ENCODE peak calls at places on chromosomes 5 and 9, in eight cellular contexts. G is adrenal gland; L is heart left ventricle; O is epithelial cell of esophagus; W is CD8-positive, alpha-beta T cell; B is endothelial cell; Z is GM10248; M is neural progenitor cell. C is an unnamed sample.

GRCh38 chr9:130053504-130054427 is at the start of gene GPR107:
- DNase-seq in G (peak; percentile 76), L (peak; percentile 92), O (peak; percentile 70), W (peak; percentile 78), B (peak; percentile 76), Z (peak; percentile 92), M (peak; percentile 89), C (peak; percentile 83)

GRCh38 chr9:135887021-135887507 is 20.3 kb downstream of the CAMSAP1 start:
- DNase-seq in G (peak; percentile 96), L (no peak), O (no peak), W (no peak), B (no peak), Z (no peak), M (no peak), C (peak; percentile 53)

GRCh38 chr5:93062548-93062947 is 518.5 kb downstream of the NR2F1-AS1 start:
- DNase-seq in G (no peak), L (no peak), O (peak; percentile 32), W (no peak), B (no peak), Z (no peak), M (no peak), C (no peak)

GRCh38 chr9:106583751-106584150 is 279.2 kb upstream of the ZNF462 start:
- DNase-seq in G (no peak), L (no peak), O (peak; percentile 94), W (no peak), B (no peak), Z (no peak), M (no peak), C (no peak)

GRCh38 chr9:129676970-129677369 is 11.5 kb downstream of the PRRX2 start:
- DNase-seq in G (no peak), L (no peak), O (no peak), W (no peak), B (no peak), Z (no peak), M (no peak), C (no peak)

GRCh38 chr5:169164481-169164925 is 136.4 kb downstream of the SLIT3 start:
- DNase-seq in G (no peak), L (no peak), O (peak; percentile 95), W (no peak), B (no peak), Z (no peak), M (peak; percentile 93), C (peak; percentile 31)

GRCh38 chr9:80326105-80326504 is 754.3 kb downstream of the TLE4 start:
- DNase-seq in G (no peak), L (no peak), O (no peak), W (no peak), B (no peak), Z (no peak), M (no peak), C (no peak)

GRCh38 chr9:14278291-14278721 is 35.6 kb downstream of the NFIB start:
- DNase-seq in G (no peak), L (no peak), O (peak; percentile 68), W (no peak), B (no peak), Z (no peak), M (no peak), C (no peak)

GRCh38 chr9:19101203-19101602 is 1.5 kb downstream of the HAUS6 start:
- DNase-seq in G (no peak), L (no peak), O (no peak), W (no peak), B (no peak), Z (no peak), M (no peak), C (no peak)

GRCh38 chr5:77844408-77845272 is 68.5 kb upstream of the TBCA start:
- DNase-seq in G (no peak), L (no peak), O (no peak), W (no peak), B (peak; percentile 15), Z (peak; percentile 39), M (peak; percentile 57), C (no peak)

GRCh38 chr9:13351768-13352386 is 72.4 kb upstream of the MPDZ start:
- DNase-seq in G (peak; percentile 28), L (no peak), O (peak; percentile 65), W (no peak), B (peak; percentile 6), Z (peak; percentile 7), M (peak; percentile 64), C (peak; percentile 19)

GRCh38 chr5:34001231-34001935 is 6.5 kb downstream of the AMACR start:
- DNase-seq in G (no peak), L (no peak), O (peak; percentile 73), W (no peak), B (no peak), Z (no peak), M (peak; percentile 29), C (no peak)

GRCh38 chr9:37407468-37407867 is 15.0 kb upstream of the GRHPR start:
- DNase-seq in G (no peak), L (no peak), O (no peak), W (no peak), B (no peak), Z (no peak), M (no peak), C (no peak)
- TF ChIP-seq CTCF in G (no peak), L (no peak), O (peak; percentile 33), W (peak; percentile 21), B (peak; percentile 40), Z (peak; percentile 34), M (peak; percentile 35), C (peak; percentile 43)

GRCh38 chr5:167030500-167031120 is 1260.8 kb upstream of the WWC1 start:
- DNase-seq in G (peak; percentile 3), L (no peak), O (peak; percentile 1), W (no peak), B (peak; percentile 60), Z (peak; percentile 6), M (peak; percentile 64), C (peak; percentile 9)
- TF ChIP-seq CTCF in G (peak; percentile 26), L (no peak), O (peak; percentile 5), W (no peak), B (peak; percentile 76), Z (no peak), M (peak; percentile 60), C (peak; percentile 43)

DNA sequence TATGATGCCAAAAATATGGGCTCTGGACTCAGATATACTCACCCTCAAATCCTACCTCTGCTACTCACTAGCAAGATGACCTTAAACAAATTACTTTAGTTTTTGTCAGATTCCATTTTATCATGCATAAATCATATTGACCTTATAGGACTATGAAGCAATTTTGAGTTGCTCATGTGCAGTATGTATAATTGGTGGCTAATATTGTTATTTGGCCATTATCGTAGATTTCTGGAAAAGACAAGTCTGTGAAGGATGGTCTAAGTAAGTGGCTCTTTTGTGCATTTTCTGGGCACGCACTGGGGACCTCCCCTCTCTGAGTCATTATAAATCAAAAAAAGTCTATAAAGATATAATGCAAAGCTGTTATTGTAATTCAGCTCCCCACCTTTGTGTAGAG is 393.0 kb downstream of the FGF10 start:
- DNase-seq in G (no peak), L (no peak), O (no peak), W (no peak), B (no peak), Z (no peak), M (no peak), C (no peak)
- TF ChIP-seq CTCF in G (no peak), L (no peak), O (no peak), W (no peak), B (no peak), Z (no peak), M (no peak), C (no peak)

GRCh38 chr5:125560476-125561225 is 814.2 kb upstream of the ZNF608 start:
- DNase-seq in G (no peak), L (no peak), O (peak; percentile 61), W (no peak), B (no peak), Z (no peak), M (no peak), C (peak; percentile 32)
- TF ChIP-seq CTCF in G (no peak), L (no peak), O (no peak), W (no peak), B (no peak), Z (no peak), M (no peak), C (no peak)

DNA sequence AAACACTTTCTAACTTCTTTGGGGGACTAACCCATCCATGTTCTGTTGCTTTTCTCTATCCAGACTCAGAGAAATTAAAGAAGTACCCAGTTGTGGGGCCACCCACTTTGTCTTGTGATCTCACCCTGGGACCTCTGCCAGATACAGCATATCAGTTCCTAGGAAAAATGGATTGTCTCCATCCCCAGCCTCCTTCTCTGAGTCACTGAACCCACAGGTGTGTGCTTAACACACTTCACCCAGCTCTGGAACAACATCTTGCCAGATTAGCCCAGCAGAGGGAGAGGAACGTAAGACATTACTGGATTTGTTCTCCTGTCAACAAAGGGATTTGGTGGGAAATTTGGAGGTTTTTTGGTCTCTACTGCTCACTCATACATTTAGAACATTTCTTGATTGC is 19.2 kb downstream of the FAM240B start:
- DNase-seq in G (peak; percentile 20), L (no peak), O (peak; percentile 91), W (no peak), B (no peak), Z (no peak), M (no peak), C (no peak)
- TF ChIP-seq CTCF in G (no peak), L (no peak), O (peak; percentile 61), W (no peak), B (no peak), Z (no peak), M (no peak), C (no peak)

GRCh38 chr9:36940881-36941280 is 93.2 kb downstream of the PAX5 start:
- DNase-seq in G (no peak), L (no peak), O (no peak), W (no peak), B (no peak), Z (no peak), M (no peak), C (no peak)

GRCh38 chr9:36937346-36937745 is 96.7 kb downstream of the PAX5 start:
- DNase-seq in G (no peak), L (no peak), O (no peak), W (no peak), B (no peak), Z (no peak), M (no peak), C (no peak)

GRCh38 chr9:36937951-36938350 is 96.1 kb downstream of the PAX5 start:
- DNase-seq in G (no peak), L (no peak), O (no peak), W (no peak), B (no peak), Z (no peak), M (no peak), C (no peak)

GRCh38 chr9:36939655-36940578 is 94.2 kb downstream of the PAX5 start:
- DNase-seq in G (no peak), L (no peak), O (no peak), W (no peak), B (no peak), Z (no peak), M (no peak), C (no peak)

GRCh38 chr9:36939214-36939613 is 94.9 kb downstream of the PAX5 start:
- DNase-seq in G (no peak), L (no peak), O (no peak), W (peak; percentile 1), B (no peak), Z (no peak), M (no peak), C (no peak)
- TF ChIP-seq CTCF in G (no peak), L (no peak), O (no peak), W (no peak), B (no peak), Z (no peak), M (no peak), C (no peak)

GRCh38 chr5:141121563-141121962 is at the start of gene PCDHB4:
- DNase-seq in G (no peak), L (peak; percentile 69), O (no peak), W (no peak), B (peak; percentile 45), Z (no peak), M (peak; percentile 25), C (peak; percentile 74)
- TF ChIP-seq CTCF in G (peak; percentile 17), L (peak; percentile 20), O (peak; percentile 18), W (no peak), B (peak; percentile 81), Z (no peak), M (peak; percentile 44), C (peak; percentile 81)